ENCODE peak calls at places on chromosomes 6 and 20, in five cellular contexts. One of them, this sample, is unnamed.

GRCh38 chr6:123598011-123598410 is 38.7 kb downstream of the TRDN start:
- DNase-seq in GM12865: no peak
- DNase-seq in sigmoid colon: no peak
- DNase-seq in OCI-LY7: no peak
- DNase-seq in left ventricle myocardium inferior: no peak
- DNase-seq in this sample: no peak

GRCh38 chr6:4640139-4640538 is 136.1 kb upstream of the CDYL start:
- DNase-seq in GM12865: no peak
- DNase-seq in sigmoid colon: no peak
- DNase-seq in OCI-LY7: no peak
- DNase-seq in left ventricle myocardium inferior: no peak
- DNase-seq in this sample: no peak

GRCh38 chr6:37643851-37644672 is 53.6 kb downstream of the MDGA1 start:
- DNase-seq in GM12865: no peak
- DNase-seq in sigmoid colon: no peak
- DNase-seq in OCI-LY7: no peak
- DNase-seq in left ventricle myocardium inferior: no peak
- DNase-seq in this sample: no peak

GRCh38 chr6:50849781-50850180 is 31.1 kb downstream of the TFAP2B start:
- DNase-seq in GM12865: no peak
- DNase-seq in sigmoid colon: no peak
- DNase-seq in OCI-LY7: no peak
- DNase-seq in left ventricle myocardium inferior: no peak
- DNase-seq in this sample: no peak

GRCh38 chr6:139625998-139626975 is 251.8 kb upstream of the CITED2 start:
- DNase-seq in GM12865: no peak
- DNase-seq in sigmoid colon: no peak
- DNase-seq in OCI-LY7: no peak
- DNase-seq in left ventricle myocardium inferior: no peak
- DNase-seq in this sample: no peak

GRCh38 chr20:60224914-60225313 is 266.7 kb downstream of the CDH26 start:
- DNase-seq in GM12865: no peak
- DNase-seq in sigmoid colon: no peak
- DNase-seq in OCI-LY7: peak; percentile 41
- DNase-seq in left ventricle myocardium inferior: no peak
- DNase-seq in this sample: no peak

GRCh38 chr6:142444800-142445405 is 143.1 kb downstream of the ADGRG6 start:
- DNase-seq in GM12865: no peak
- DNase-seq in sigmoid colon: no peak
- DNase-seq in OCI-LY7: no peak
- DNase-seq in left ventricle myocardium inferior: no peak
- DNase-seq in this sample: no peak

GRCh38 chr20:54056762-54057639 is 13.4 kb downstream of the BCAS1 start:
- DNase-seq in GM12865: no peak
- DNase-seq in sigmoid colon: no peak
- DNase-seq in OCI-LY7: no peak
- DNase-seq in left ventricle myocardium inferior: no peak
- DNase-seq in this sample: no peak

GRCh38 chr6:87794922-87795885 is 93.2 kb upstream of the AKIRIN2 start:
- DNase-seq in GM12865: no peak
- DNase-seq in sigmoid colon: no peak
- DNase-seq in OCI-LY7: no peak
- DNase-seq in left ventricle myocardium inferior: no peak
- DNase-seq in this sample: no peak

GRCh38 chr6:157861814-157862213 is 38.8 kb downstream of the SNX9 start:
- DNase-seq in GM12865: no peak
- DNase-seq in sigmoid colon: no peak
- DNase-seq in OCI-LY7: no peak
- DNase-seq in left ventricle myocardium inferior: no peak
- DNase-seq in this sample: no peak

GRCh38 chr20:6746901-6747609 is 20.4 kb upstream of the BMP2 start:
- DNase-seq in GM12865: peak; percentile 9
- DNase-seq in sigmoid colon: no peak
- DNase-seq in OCI-LY7: no peak
- DNase-seq in left ventricle myocardium inferior: no peak
- DNase-seq in this sample: no peak

GRCh38 chr6:54291146-54291545 is 17.1 kb upstream of the TINAG start:
- DNase-seq in GM12865: peak; percentile 35
- DNase-seq in sigmoid colon: no peak
- DNase-seq in OCI-LY7: no peak
- DNase-seq in left ventricle myocardium inferior: no peak
- DNase-seq in this sample: no peak

GRCh38 chr20:49591217-49591865 is 23.4 kb upstream of the PTGIS start:
- DNase-seq in GM12865: no peak
- DNase-seq in sigmoid colon: no peak
- DNase-seq in OCI-LY7: no peak
- DNase-seq in left ventricle myocardium inferior: no peak
- DNase-seq in this sample: no peak

GRCh38 chr20:52291109-52291508 is 99.5 kb upstream of the ZFP64 start:
- DNase-seq in GM12865: no peak
- DNase-seq in sigmoid colon: no peak
- DNase-seq in OCI-LY7: no peak
- DNase-seq in left ventricle myocardium inferior: no peak
- DNase-seq in this sample: no peak

GRCh38 chr20:52290602-52291001 is 99.0 kb upstream of the ZFP64 start:
- DNase-seq in GM12865: no peak
- DNase-seq in sigmoid colon: no peak
- DNase-seq in OCI-LY7: no peak
- DNase-seq in left ventricle myocardium inferior: no peak
- DNase-seq in this sample: no peak

GRCh38 chr20:52295556-52295955 is 104.0 kb upstream of the ZFP64 start:
- DNase-seq in GM12865: no peak
- DNase-seq in sigmoid colon: no peak
- DNase-seq in OCI-LY7: no peak
- DNase-seq in left ventricle myocardium inferior: no peak
- DNase-seq in this sample: no peak

GRCh38 chr20:52289956-52290355 is 98.4 kb upstream of the ZFP64 start:
- DNase-seq in GM12865: no peak
- DNase-seq in sigmoid colon: no peak
- DNase-seq in OCI-LY7: no peak
- DNase-seq in left ventricle myocardium inferior: no peak
- DNase-seq in this sample: no peak

DNA sequence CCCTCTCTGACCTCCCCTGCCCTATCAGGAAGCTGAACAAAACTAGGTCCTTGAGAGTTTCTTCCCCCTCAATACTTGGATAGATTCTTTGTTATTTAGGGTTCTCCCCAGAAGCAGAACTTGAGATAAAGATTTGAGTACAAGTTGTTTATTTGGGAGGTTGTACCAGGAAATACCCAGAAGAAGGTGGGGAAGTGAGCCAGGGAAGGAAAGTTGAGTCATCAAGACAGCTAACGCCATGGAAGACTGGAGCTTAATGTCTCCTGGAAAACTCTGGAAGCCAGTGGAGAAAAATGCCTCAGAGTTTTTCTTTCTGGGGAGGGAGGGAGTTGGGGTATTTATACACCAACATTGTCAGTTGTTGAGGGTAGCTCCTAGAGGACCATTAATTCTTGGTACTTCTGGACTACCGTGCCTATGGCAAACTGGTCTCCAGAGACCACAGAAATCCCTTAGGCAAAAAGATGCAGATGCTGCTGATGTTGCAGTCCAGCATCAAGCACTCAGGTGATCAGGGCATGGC is 102.6 kb upstream of the ZFP64 start:
- DNase-seq in GM12865: no peak
- DNase-seq in sigmoid colon: no peak
- DNase-seq in OCI-LY7: no peak
- DNase-seq in left ventricle myocardium inferior: no peak
- DNase-seq in this sample: no peak
- H3K4me3 ChIP-seq in GM12865: no peak overlapping the region
- H3K4me3 ChIP-seq in sigmoid colon: no peak overlapping the region
- H3K4me3 ChIP-seq in OCI-LY7: no peak overlapping the region
- H3K4me3 ChIP-seq in left ventricle myocardium inferior: no peak overlapping the region
- H3K4me3 ChIP-seq in this sample: no peak overlapping the region

GRCh38 chr6:48825501-48826317 is 637.3 kb downstream of the MMUT start:
- DNase-seq in GM12865: no peak
- DNase-seq in sigmoid colon: no peak
- DNase-seq in OCI-LY7: no peak
- DNase-seq in left ventricle myocardium inferior: no peak
- DNase-seq in this sample: no peak
- H3K4me3 ChIP-seq in GM12865: no peak overlapping the region
- H3K4me3 ChIP-seq in sigmoid colon: no peak overlapping the region
- H3K4me3 ChIP-seq in OCI-LY7: no peak overlapping the region
- H3K4me3 ChIP-seq in left ventricle myocardium inferior: no peak overlapping the region
- H3K4me3 ChIP-seq in this sample: no peak overlapping the region

GRCh38 chr20:58650181-58650775 is 805 bp upstream of the STX16 start:
- DNase-seq in GM12865: peak; percentile 45
- DNase-seq in sigmoid colon: peak; percentile 63
- DNase-seq in OCI-LY7: no peak
- DNase-seq in left ventricle myocardium inferior: peak; percentile 29
- DNase-seq in this sample: no peak

GRCh38 chr20:58651548-58651822 is 402 bp downstream of the STX16 start:
- DNase-seq in GM12865: no peak
- DNase-seq in sigmoid colon: no peak
- DNase-seq in OCI-LY7: peak; percentile 5
- DNase-seq in left ventricle myocardium inferior: no peak
- DNase-seq in this sample: no peak

GRCh38 chr20:58647814-58648501 is 3.1 kb upstream of the STX16 start:
- DNase-seq in GM12865: no peak
- DNase-seq in sigmoid colon: peak; percentile 66
- DNase-seq in OCI-LY7: no peak
- DNase-seq in left ventricle myocardium inferior: no peak
- DNase-seq in this sample: no peak

GRCh38 chr20:58650776-58651547 is at the start of gene STX16:
- DNase-seq in GM12865: peak; percentile 97
- DNase-seq in sigmoid colon: peak; percentile 95
- DNase-seq in OCI-LY7: peak; percentile 94
- DNase-seq in left ventricle myocardium inferior: peak; percentile 90
- DNase-seq in this sample: peak; percentile 89

GRCh38 chr20:58649288-58650180 is 1.5 kb upstream of the STX16 start:
- DNase-seq in GM12865: peak; percentile 22
- DNase-seq in sigmoid colon: peak; percentile 60
- DNase-seq in OCI-LY7: no peak
- DNase-seq in left ventricle myocardium inferior: peak; percentile 39
- DNase-seq in this sample: no peak
- H3K4me3 ChIP-seq in GM12865: peak overlapping the region; percentile 78
- H3K4me3 ChIP-seq in sigmoid colon: peak overlapping the region; percentile 84
- H3K4me3 ChIP-seq in OCI-LY7: peak overlapping the region; percentile 98
- H3K4me3 ChIP-seq in left ventricle myocardium inferior: peak overlapping the region; percentile 85
- H3K4me3 ChIP-seq in this sample: peak overlapping the region; percentile 91

GRCh38 chr6:2514965-2515543 is 235.7 kb downstream of the MYLK4 start:
- DNase-seq in GM12865: no peak
- DNase-seq in sigmoid colon: no peak
- DNase-seq in OCI-LY7: no peak
- DNase-seq in left ventricle myocardium inferior: no peak
- DNase-seq in this sample: no peak
- H3K4me3 ChIP-seq in GM12865: no peak overlapping the region
- H3K4me3 ChIP-seq in sigmoid colon: no peak overlapping the region
- H3K4me3 ChIP-seq in OCI-LY7: no peak overlapping the region
- H3K4me3 ChIP-seq in left ventricle myocardium inferior: no peak overlapping the region
- H3K4me3 ChIP-seq in this sample: no peak overlapping the region

DNA sequence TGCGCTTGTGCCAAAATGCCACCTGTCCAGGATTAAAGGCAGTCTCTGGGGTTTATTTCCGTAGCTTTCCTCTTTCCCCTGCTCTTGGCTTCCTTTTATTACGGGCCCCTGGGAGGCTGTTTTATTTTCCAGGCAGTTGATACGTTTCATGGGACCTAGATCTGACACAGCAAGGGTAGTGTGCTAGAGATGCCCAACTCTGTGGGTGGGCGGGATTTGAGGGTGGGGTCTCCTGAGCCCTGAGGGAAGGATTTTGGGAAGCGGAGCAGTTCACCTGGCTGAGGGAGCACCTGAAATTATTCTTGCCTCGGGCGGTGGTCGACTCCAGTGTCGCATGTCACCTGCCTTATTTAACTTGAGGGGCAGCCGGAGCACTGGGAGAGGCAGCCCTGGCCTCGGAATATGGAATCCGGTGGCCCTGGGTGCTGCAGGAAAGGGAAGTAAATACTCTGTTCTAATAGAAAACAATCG is 9.6 kb upstream of the NKX2-2 start:
- DNase-seq in GM12865: no peak
- DNase-seq in sigmoid colon: no peak
- DNase-seq in OCI-LY7: no peak
- DNase-seq in left ventricle myocardium inferior: no peak
- DNase-seq in this sample: peak; percentile 31
- H3K4me3 ChIP-seq in GM12865: no peak overlapping the region
- H3K4me3 ChIP-seq in sigmoid colon: no peak overlapping the region
- H3K4me3 ChIP-seq in OCI-LY7: no peak overlapping the region
- H3K4me3 ChIP-seq in left ventricle myocardium inferior: no peak overlapping the region
- H3K4me3 ChIP-seq in this sample: no peak overlapping the region

GRCh38 chr20:1809121-1809520 is 86.1 kb upstream of the SIRPA start:
- DNase-seq in GM12865: no peak
- DNase-seq in sigmoid colon: no peak
- DNase-seq in OCI-LY7: no peak
- DNase-seq in left ventricle myocardium inferior: no peak
- DNase-seq in this sample: no peak
- H3K4me3 ChIP-seq in GM12865: no peak overlapping the region
- H3K4me3 ChIP-seq in sigmoid colon: no peak overlapping the region
- H3K4me3 ChIP-seq in OCI-LY7: no peak overlapping the region
- H3K4me3 ChIP-seq in left ventricle myocardium inferior: no peak overlapping the region
- H3K4me3 ChIP-seq in this sample: no peak overlapping the region

DNA sequence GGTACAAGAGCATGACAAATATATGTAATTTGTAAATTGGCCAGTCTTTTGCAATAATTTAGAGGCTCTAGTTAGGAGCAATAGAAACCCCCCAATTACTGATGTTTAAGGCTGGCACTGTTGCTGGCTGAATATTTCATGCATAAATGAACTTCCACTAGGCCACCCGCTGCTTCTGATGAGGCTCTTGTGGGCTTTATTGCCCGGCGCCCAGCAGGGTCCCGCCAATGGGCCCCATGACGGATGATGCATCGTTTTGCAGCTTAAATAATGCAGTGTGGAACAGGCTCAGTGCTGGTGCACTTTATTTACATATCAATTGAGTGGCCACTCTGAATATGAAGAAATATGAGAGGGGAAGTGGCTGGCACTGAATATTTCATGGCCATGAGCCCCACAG is 155.2 kb upstream of the MAFB start:
- DNase-seq in GM12865: no peak
- DNase-seq in sigmoid colon: no peak
- DNase-seq in OCI-LY7: no peak
- DNase-seq in left ventricle myocardium inferior: no peak
- DNase-seq in this sample: no peak
- H3K4me3 ChIP-seq in GM12865: no peak overlapping the region
- H3K4me3 ChIP-seq in sigmoid colon: no peak overlapping the region
- H3K4me3 ChIP-seq in OCI-LY7: no peak overlapping the region
- H3K4me3 ChIP-seq in left ventricle myocardium inferior: no peak overlapping the region
- H3K4me3 ChIP-seq in this sample: no peak overlapping the region

DNA sequence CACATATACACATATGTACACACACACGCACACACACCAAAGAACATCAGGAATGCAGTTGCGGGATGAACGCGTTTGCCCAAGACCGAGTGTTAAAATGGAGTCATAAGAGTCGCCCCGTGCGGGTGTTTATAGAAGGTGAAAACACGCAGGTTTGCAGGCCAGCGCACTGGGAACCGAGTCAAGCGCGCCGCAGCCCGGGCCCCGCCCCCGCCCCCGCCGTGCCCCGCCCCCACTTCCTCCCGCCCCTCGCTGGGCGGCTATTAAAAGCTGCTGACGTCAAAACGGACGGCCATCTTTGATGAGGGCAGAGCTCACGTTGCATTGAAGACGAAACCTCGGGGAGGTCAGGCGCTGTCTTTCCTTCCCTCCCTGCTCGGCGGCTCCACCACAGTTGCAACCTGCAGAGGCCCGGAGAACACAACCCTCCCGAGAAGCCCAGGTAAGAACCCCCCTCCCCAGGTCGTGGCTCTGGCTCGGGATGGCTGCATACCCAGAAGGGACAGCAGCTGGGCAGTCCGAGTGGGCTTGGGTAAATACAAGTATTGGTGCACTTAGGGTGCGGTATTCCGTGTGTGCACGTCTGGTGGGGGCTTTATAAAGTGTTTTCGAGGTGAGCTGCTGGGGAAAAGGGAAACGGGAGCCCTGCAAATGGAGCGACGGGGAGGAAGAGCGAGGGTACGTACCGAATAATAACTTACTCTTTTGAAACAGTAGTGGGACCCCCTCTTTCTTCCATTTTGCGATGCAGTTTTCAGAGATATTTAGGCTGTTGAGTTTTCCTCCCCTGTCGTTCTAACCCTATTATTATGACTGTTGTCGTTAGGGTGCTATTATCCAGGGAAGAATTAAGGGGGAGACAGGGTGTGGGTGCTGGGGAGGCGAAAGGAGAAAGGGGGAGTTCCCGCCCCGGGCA is at the start of gene SNAP25:
- DNase-seq in GM12865: peak; percentile 46
- DNase-seq in sigmoid colon: peak; percentile 71
- DNase-seq in OCI-LY7: no peak
- DNase-seq in left ventricle myocardium inferior: no peak
- DNase-seq in this sample: no peak
- H3K4me3 ChIP-seq in GM12865: no peak within 1 kb of the TSS
- H3K4me3 ChIP-seq in sigmoid colon: peak within 1 kb of the TSS; percentile 18
- H3K4me3 ChIP-seq in OCI-LY7: no peak within 1 kb of the TSS
- H3K4me3 ChIP-seq in left ventricle myocardium inferior: peak within 1 kb of the TSS; percentile 45
- H3K4me3 ChIP-seq in this sample: peak within 1 kb of the TSS; percentile 61